ENCODE peak calls at places on chromosomes 11 and 22, in four cellular contexts. R is fibroblast of mammary gland; F is thoracic aorta; I is CD8-positive, alpha-beta T cell. B is an unnamed sample.
A peak's percentile ranks its signal among the peaks of the same experiment; 100 is the strongest.

GRCh38 chr22:29903371-29903770 is 20.4 kb downstream of the MTMR3 start:
- DNase-seq in R (no peak), F (no peak), I (no peak), B (no peak)

GRCh38 chr11:33881651-33882279 is 10.1 kb downstream of the LMO2 start:
- DNase-seq in R (no peak), F (no peak), I (no peak), B (no peak)

GRCh38 chr11:113240790-113241189 is 73.6 kb upstream of the TTC12 start:
- DNase-seq in R (no peak), F (no peak), I (no peak), B (no peak)

GRCh38 chr11:43989162-43989961 is 46.9 kb downstream of the C11orf96 start:
- DNase-seq in R (no peak), F (no peak), I (no peak), B (no peak)

GRCh38 chr11:27012254-27012921 is 18.5 kb downstream of the FIBIN start:
- DNase-seq in R (peak; percentile 63), F (no peak), I (no peak), B (no peak)

GRCh38 chr11:45652781-45653180 is 12.6 kb downstream of the CHST1 start:
- DNase-seq in R (peak; percentile 82), F (no peak), I (no peak), B (no peak)

GRCh38 chr11:86660011-86660595 is 12.3 kb downstream of the ME3 start:
- DNase-seq in R (peak; percentile 85), F (no peak), I (no peak), B (no peak)

GRCh38 chr11:93577291-93577690 is 34.1 kb upstream of the SMCO4 start:
- DNase-seq in R (peak; percentile 54), F (no peak), I (no peak), B (no peak)

GRCh38 chr11:65316979-65317786 is 2.5 kb downstream of the CDC42EP2 start:
- DNase-seq in R (peak; percentile 84), F (no peak), I (no peak), B (no peak)

GRCh38 chr22:31229402-31230140 is 17.5 kb downstream of the LIMK2 start:
- DNase-seq in R (peak; percentile 65), F (no peak), I (no peak), B (no peak)

GRCh38 chr22:28936200-28936599 is 52.8 kb downstream of the ZNRF3 start:
- DNase-seq in R (no peak), F (no peak), I (no peak), B (no peak)

GRCh38 chr11:100961633-100962032 is 168.0 kb downstream of the PGR start:
- DNase-seq in R (peak; percentile 11), F (no peak), I (no peak), B (no peak)

GRCh38 chr11:62889484-62890437 is 9.1 kb downstream of the SLC3A2 start:
- DNase-seq in R (peak; percentile 57), F (no peak), I (no peak), B (no peak)

GRCh38 chr11:58059011-58059358 is 28.2 kb downstream of the OR6Q1 start:
- DNase-seq in R (peak; percentile 81), F (no peak), I (no peak), B (no peak)

GRCh38 chr11:129278586-129279319 is 86.6 kb upstream of the ARHGAP32 start:
- DNase-seq in R (no peak), F (no peak), I (no peak), B (no peak)

GRCh38 chr11:69013009-69013951 is at the start of gene MRGPRF:
- DNase-seq in R (peak; percentile 89), F (peak; percentile 91), I (no peak), B (no peak)

GRCh38 chr11:69436041-69436982 is 45.2 kb upstream of the LINC01488 start:
- DNase-seq in R (no peak), F (no peak), I (no peak), B (no peak)

GRCh38 chr11:107702109-107702660 is 9.7 kb downstream of the SLN start:
- DNase-seq in R (no peak), F (no peak), I (no peak), B (no peak)

GRCh38 chr11:110003426-110003825 is 89.8 kb upstream of the ZC3H12C start:
- DNase-seq in R (no peak), F (no peak), I (no peak), B (no peak)

GRCh38 chr11:80320765-80321164 is 879.9 kb upstream of the TENM4 start:
- DNase-seq in R (no peak), F (no peak), I (no peak), B (no peak)

GRCh38 chr11:67432655-67433349 is 4.5 kb downstream of the RPS6KB2 start:
- DNase-seq in R (no peak), F (no peak), I (no peak), B (no peak)

GRCh38 chr22:42752912-42753311 is 32.2 kb upstream of the A4GALT start:
- DNase-seq in R (peak; percentile 69), F (no peak), I (no peak), B (no peak)

GRCh38 chr22:29343313-29343805 is 27.9 kb upstream of the RASL10A start:
- DNase-seq in R (peak; percentile 41), F (no peak), I (no peak), B (no peak)

GRCh38 chr11:68954970-68955958 is 25.5 kb downstream of the MRGPRD start:
- DNase-seq in R (peak; percentile 63), F (no peak), I (no peak), B (no peak)

GRCh38 chr11:210122-210802 is 2.8 kb downstream of the RIC8A start:
- DNase-seq in R (peak; percentile 80), F (no peak), I (no peak), B (no peak)

GRCh38 chr11:46264030-46264429 is 13.4 kb upstream of the CREB3L1 start:
- DNase-seq in R (no peak), F (no peak), I (no peak), B (no peak)

GRCh38 chr22:49566693-49567092 is 261.0 kb downstream of the BRD1 start:
- DNase-seq in R (no peak), F (no peak), I (no peak), B (no peak)

GRCh38 chr11:48028909-48029685 is 48.7 kb downstream of the PTPRJ start:
- DNase-seq in R (no peak), F (no peak), I (no peak), B (no peak)

GRCh38 chr11:102047305-102047924 is at the start of gene CFAP300:
- DNase-seq in R (peak; percentile 66), F (peak; percentile 69), I (no peak), B (no peak)

GRCh38 chr22:23402275-23403151 is 177.6 kb downstream of the IGLL1 start:
- DNase-seq in R (peak; percentile 40), F (no peak), I (no peak), B (peak; percentile 10)

GRCh38 chr22:37634505-37635002 is 4.9 kb upstream of the SH3BP1 start:
- DNase-seq in R (no peak), F (no peak), I (no peak), B (no peak)
- TF ChIP-seq CTCF in R (peak; percentile 18), F (no peak), I (no peak), B (peak; percentile 58)

GRCh38 chr22:19717181-19717580 is 2.9 kb downstream of the SEPTIN5 start:
- DNase-seq in R (no peak), F (no peak), I (no peak), B (no peak)

GRCh38 chr22:19716829-19717105 is 2.5 kb downstream of the SEPTIN5 start:
- DNase-seq in R (no peak), F (no peak), I (no peak), B (no peak)

GRCh38 chr22:19715286-19715939 is 1.1 kb downstream of the SEPTIN5 start:
- DNase-seq in R (no peak), F (no peak), I (no peak), B (no peak)

GRCh38 chr22:19717691-19718254 is 3.5 kb downstream of the SEPTIN5 start:
- DNase-seq in R (peak; percentile 50), F (no peak), I (peak; percentile 71), B (no peak)

DNA sequence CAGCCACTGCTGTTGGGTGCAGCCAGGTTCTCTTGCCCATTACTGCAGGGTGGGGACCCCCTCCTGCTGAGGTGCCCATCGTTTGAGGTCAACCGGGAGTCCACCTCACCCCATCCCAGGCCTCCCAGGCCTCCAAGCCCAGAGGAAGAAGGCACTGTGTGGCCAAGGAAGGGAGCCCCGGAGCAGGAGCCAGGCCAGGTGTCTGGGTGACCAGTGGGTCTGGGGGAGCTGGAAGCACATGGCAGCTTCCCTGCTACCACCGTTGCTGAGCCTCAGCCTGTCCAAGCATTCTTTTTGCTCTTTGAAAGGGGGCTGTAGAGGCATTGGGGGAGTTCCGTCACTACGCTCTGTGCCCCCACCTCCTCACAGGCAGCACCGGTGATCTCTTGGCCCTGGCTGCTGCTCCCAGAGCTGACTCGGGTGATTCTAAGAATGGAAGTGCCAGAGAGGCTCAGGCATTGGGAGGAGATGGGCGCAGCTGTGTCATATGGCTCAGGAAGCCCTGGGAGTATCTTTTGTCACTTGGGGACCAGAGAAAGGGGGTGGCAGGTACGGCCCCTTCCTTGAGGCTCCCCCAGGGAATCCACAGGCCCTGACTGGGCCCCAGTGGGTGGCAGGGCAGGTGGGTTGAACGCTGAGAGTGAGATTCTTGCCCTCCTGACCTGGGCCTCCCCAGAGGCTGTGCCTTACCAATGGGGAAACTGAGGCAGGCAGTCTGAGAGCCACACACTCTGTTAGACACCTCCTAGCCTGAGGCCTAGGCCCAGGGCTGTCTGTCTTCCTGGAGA is 1.9 kb downstream of the SEPTIN5 start:
- DNase-seq in R (no peak), F (no peak), I (no peak), B (no peak)
- H3K4me3 ChIP-seq in R (no peak overlapping the region), F (no peak overlapping the region), I (no peak overlapping the region), B (no peak overlapping the region)

DNA sequence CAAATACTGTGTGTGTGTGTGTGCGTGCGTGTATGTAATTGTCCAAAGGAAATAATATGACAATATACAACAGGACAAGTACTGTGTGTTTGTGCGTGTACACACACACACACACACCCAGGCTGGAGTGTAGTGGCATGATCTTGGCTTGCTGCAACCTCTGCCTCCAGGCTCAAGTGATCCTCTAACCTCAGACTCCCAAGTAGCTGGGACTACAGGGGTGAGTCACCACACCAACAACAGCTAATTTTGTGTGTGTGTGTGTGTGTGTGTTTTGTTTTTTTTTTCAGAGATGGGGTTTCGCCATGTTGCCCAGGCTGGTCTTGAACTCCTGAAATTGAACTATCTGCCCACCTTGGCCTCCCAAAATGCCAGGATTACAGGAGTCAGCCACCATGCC is 61.5 kb downstream of the NUP98 start:
- DNase-seq in R (peak; percentile 61), F (no peak), I (no peak), B (no peak)
- TF ChIP-seq CTCF in R (no peak), F (no peak), I (no peak), B (no peak)

GRCh38 chr22:36162127-36163034 is 1.8 kb upstream of the APOL3 start:
- DNase-seq in R (no peak), F (no peak), I (no peak), B (peak; percentile 42)
- H3K4me3 ChIP-seq in R (no peak overlapping the region), F (no peak overlapping the region), I (peak overlapping the region; percentile 14), B (peak overlapping the region; percentile 13)

GRCh38 chr22:39559456-39560105 is 11.0 kb upstream of the CACNA1I start:
- DNase-seq in R (no peak), F (no peak), I (no peak), B (no peak)
- TF ChIP-seq CTCF in R (peak; percentile 41), F (no peak), I (no peak), B (peak; percentile 68)

DNA sequence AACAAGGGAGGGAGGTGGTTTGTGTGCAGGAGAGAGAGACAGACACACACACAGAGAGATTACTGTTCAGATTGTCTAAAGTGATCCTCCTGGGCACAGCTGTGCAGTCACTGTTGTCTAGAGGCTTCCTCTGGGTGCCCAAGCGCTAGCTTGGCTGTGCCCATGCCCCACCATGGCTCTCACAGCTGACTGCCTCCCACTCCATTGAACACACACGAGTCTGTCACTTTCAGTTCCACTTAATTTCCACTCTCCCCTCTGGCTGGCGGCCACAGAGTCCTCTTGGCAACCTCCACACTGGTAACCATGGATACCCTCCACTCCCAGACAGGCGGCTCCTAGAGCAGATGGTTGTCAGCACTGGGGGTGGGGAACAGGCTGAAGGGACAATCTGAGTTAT is 29.1 kb downstream of the MAP6 start:
- DNase-seq in R (peak; percentile 20), F (peak; percentile 22), I (no peak), B (no peak)
- H3K4me3 ChIP-seq in R (no peak overlapping the region), F (no peak overlapping the region), I (no peak overlapping the region), B (no peak overlapping the region)